ENCODE peak calls at places on chromosome 9, in four cellular contexts. O, R, X and A are unnamed samples.

GRCh38 chr9:131714161-131714646 is 25.7 kb downstream of the RAPGEF1 start:
- DNase-seq in O (peak), R (no peak), X (no peak), A (no peak)

GRCh38 chr9:7780261-7780988 is 19.2 kb downstream of the DMAC1 start:
- DNase-seq in O (no peak), R (no peak), X (no peak), A (no peak)

GRCh38 chr9:71504636-71505035 is 263.7 kb downstream of the CEMIP2 start:
- DNase-seq in O (no peak), R (no peak), X (no peak), A (no peak)

GRCh38 chr9:132896906-132897305 is 18.2 kb downstream of the SPACA9 start:
- DNase-seq in O (no peak), R (no peak), X (no peak), A (no peak)

GRCh38 chr9:34126207-34127034 is at the start of gene DCAF12:
- DNase-seq in O (no peak), R (peak), X (peak), A (peak)

GRCh38 chr9:79134654-79135053 is 437.1 kb upstream of the TLE4 start:
- DNase-seq in O (no peak), R (no peak), X (peak), A (no peak)

GRCh38 chr9:93173365-93174150 is 10.4 kb upstream of the WNK2 start:
- DNase-seq in O (no peak), R (no peak), X (no peak), A (no peak)

GRCh38 chr9:90858505-90858904 is 56.9 kb downstream of the SYK start:
- DNase-seq in O (no peak), R (no peak), X (no peak), A (no peak)

GRCh38 chr9:119365291-119366027 is 3.8 kb downstream of the BRINP1 start:
- DNase-seq in O (no peak), R (no peak), X (peak), A (no peak)

GRCh38 chr9:127720865-127721227 is 5.0 kb downstream of the TTC16 start:
- DNase-seq in O (no peak), R (no peak), X (no peak), A (no peak)

GRCh38 chr9:105309531-105309931 is 65.1 kb downstream of the SLC44A1 start:
- DNase-seq in O (no peak), R (no peak), X (no peak), A (no peak)

GRCh38 chr9:121770415-121771273 is 119.2 kb downstream of the DAB2IP start:
- DNase-seq in O (no peak), R (no peak), X (no peak), A (no peak)

GRCh38 chr9:7266911-7267555 is 509.3 kb downstream of the KDM4C start:
- DNase-seq in O (peak), R (peak), X (no peak), A (no peak)

GRCh38 chr9:122125158-122125890 is 32.2 kb upstream of the TTLL11 start:
- DNase-seq in O (no peak), R (peak), X (peak), A (peak)

GRCh38 chr9:86034863-86035734 is 64.3 kb downstream of the GOLM1 start:
- DNase-seq in O (no peak), R (peak), X (peak), A (no peak)

GRCh38 chr9:133122605-133122934 is 1.5 kb upstream of the RALGDS start:
- DNase-seq in O (no peak), R (no peak), X (no peak), A (no peak)

GRCh38 chr9:120878188-120879130 is 1.5 kb upstream of the PHF19 start:
- DNase-seq in O (no peak), R (no peak), X (no peak), A (no peak)

GRCh38 chr9:105114956-105115728 is 129.3 kb upstream of the SLC44A1 start:
- DNase-seq in O (no peak), R (peak), X (no peak), A (no peak)

GRCh38 chr9:133506653-133507038 is 18.1 kb downstream of the MYMK start:
- DNase-seq in O (peak), R (no peak), X (no peak), A (no peak)

GRCh38 chr9:78354324-78354973 is 57.5 kb downstream of the PSAT1 start:
- DNase-seq in O (no peak), R (no peak), X (no peak), A (no peak)

GRCh38 chr9:126793686-126794417 is 11.0 kb upstream of the ZBTB43 start:
- DNase-seq in O (no peak), R (no peak), X (no peak), A (no peak)

GRCh38 chr9:25948182-25948581 is 269.9 kb upstream of the TUSC1 start:
- DNase-seq in O (no peak), R (no peak), X (no peak), A (no peak)
- TF ChIP-seq CTCF in O (no peak), R (no peak), X (no peak), A (no peak)

GRCh38 chr9:38263534-38263933 is 129.0 kb upstream of the ALDH1B1 start:
- DNase-seq in O (peak), R (no peak), X (peak), A (no peak)
- TF ChIP-seq CTCF in O (peak), R (no peak), X (peak), A (no peak)

DNA sequence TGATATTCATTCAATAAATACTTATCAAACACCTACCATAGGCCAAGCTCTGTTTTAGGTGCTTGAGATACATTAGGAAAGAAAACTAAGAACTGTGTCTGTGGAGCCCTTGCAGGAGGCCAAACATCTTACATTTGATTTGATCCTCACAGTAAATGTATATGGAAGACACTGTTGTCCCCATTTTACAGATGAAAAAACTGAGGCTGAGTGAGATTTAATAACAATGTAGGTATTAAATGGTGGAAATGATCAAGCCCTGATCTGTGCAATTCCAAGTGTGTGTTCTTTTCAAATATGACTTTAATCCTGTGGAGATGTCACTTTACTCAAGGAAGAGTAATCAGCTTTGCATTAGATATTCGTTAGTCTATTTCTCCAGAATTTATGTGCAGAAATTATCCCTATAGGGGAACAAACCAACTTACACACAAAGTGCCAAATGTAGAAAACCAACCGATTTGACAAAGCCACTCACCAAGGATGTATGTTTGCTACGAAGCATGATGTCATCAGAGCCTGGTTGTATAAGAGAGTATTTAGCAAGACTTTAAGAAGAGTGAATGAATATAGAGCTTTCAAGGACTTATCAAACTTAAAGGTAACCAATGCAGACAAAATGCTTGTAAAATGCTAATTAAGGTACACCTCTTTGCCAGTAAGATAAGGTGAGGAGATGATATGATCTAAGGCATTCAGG is 153.9 kb upstream of the NFIB start:
- DNase-seq in O (no peak), R (no peak), X (no peak), A (no peak)
- TF ChIP-seq CTCF in O (no peak), R (no peak), X (no peak), A (no peak)

GRCh38 chr9:106560540-106560939 is 302.4 kb upstream of the ZNF462 start:
- DNase-seq in O (no peak), R (no peak), X (peak), A (no peak)
- TF ChIP-seq CTCF in O (peak), R (no peak), X (peak), A (peak)

GRCh38 chr9:11142965-11143738 is 530.4 kb upstream of the PTPRD start:
- DNase-seq in O (no peak), R (no peak), X (no peak), A (no peak)

GRCh38 chr9:11148189-11148588 is 535.4 kb upstream of the PTPRD start:
- DNase-seq in O (no peak), R (no peak), X (no peak), A (no peak)

GRCh38 chr9:11144750-11145149 is 531.9 kb upstream of the PTPRD start:
- DNase-seq in O (no peak), R (no peak), X (no peak), A (no peak)

GRCh38 chr9:11149065-11149464 is 536.3 kb upstream of the PTPRD start:
- DNase-seq in O (no peak), R (no peak), X (peak), A (no peak)
- TF ChIP-seq CTCF in O (peak), R (no peak), X (peak), A (no peak)

DNA sequence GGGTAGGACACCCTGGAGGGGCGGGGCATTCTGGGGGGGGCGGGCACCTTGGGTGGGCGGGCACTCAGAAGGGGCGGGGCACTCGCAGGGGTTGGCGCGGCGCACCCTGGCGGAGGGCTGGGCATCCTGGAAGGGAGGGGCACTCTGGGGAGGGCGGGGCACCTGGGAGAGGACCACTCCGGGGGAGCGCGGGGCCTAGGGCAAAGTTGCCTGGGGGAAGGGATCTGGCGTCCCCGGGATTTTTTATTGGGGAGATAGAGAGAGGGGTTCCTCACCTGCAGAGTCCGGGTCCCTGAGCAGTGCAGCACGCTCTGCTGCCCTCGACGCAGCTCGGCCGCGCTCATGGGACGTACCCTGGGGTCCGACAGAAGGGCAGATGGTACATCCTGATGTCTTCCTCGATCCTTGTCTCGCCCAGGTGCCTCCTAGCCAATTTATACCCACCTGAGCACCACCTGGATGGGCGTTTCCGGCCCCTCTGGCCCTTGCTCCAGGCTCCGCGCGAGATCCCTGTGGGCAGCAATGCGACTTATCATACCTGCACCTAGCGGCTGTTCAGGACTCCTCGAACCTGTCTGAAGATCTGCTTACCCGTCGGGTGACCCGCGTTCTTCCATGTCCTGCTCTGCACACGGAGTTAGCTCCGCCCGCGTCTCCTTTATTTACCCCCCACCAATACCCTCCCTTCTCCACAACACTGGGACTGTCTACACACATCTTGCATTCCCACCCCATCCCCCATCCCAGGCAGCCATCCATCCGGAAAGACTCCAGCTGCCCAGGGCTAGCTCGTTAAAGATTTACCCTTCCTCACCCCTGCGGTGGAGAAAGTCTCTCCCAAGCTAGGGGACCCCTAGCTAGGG is at the start of gene KIF12:
- DNase-seq in O (peak), R (peak), X (peak), A (peak)
- TF ChIP-seq CTCF in O (peak), R (no peak), X (no peak), A (no peak)

GRCh38 chr9:108184941-108185340 is 670.8 kb downstream of the ACTL7B start:
- DNase-seq in O (no peak), R (peak), X (no peak), A (no peak)
- TF ChIP-seq CTCF in O (no peak), R (no peak), X (no peak), A (no peak)

GRCh38 chr9:136713555-136713949 is 1.2 kb downstream of the DIPK1B start:
- DNase-seq in O (no peak), R (no peak), X (no peak), A (no peak)
- TF ChIP-seq CTCF in O (no peak), R (no peak), X (no peak), A (no peak)

DNA sequence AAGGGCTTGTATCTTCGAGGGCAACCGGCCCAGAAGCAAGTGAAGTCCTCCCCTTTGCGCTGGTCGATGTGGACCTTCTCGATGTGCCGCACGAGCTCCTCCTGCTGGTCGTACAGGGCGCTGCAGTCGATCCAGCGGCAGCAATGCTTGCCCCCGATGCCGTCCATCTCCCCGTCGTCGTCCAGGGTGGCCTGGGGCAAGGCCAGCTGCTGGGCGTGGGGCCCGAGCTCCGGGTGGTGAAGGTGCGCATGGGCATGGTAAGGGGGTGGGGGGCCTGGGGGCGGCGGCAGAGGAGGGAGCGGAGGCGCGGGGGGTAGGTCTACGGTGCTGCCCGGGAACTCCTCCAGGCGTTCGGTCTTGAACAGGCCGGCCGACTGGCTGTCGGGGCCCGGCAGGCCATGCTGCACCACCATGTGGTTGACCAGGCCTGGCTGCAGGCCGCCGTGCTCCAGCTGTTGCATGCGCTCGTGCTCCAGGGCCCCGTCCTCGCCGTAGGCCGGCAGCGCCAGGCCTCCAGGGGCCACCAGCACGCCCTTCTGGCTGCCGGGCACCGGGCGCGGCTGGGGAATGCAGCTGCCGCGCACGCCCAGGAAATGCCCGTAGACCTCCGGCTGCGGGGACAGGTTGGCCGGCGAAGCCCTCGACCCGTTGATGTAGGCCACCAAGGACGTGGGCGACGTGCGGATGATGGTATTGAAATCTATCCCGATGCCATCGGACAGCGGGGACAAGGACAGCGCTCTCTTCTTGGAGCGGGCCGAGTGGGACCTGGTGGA is 181.8 kb downstream of the GLIS3 start:
- DNase-seq in O (no peak), R (peak), X (peak), A (no peak)
- TF ChIP-seq CTCF in O (peak), R (no peak), X (peak), A (no peak)

GRCh38 chr9:27355166-27355565 is 58.2 kb upstream of the EQTN start:
- DNase-seq in O (no peak), R (no peak), X (no peak), A (no peak)
- TF ChIP-seq CTCF in O (no peak), R (no peak), X (no peak), A (no peak)